ENCODE peak calls at places on chromosomes 1 and 21, in five cellular contexts. E is occipital lobe, I is HTR-8/SVneo, T is left ventricle myocardium inferior, F is NCI-H510A. P is an unnamed sample.
A peak's percentile ranks its signal among the peaks of the same experiment; 100 is the strongest.

GRCh38 chr1:94115900-94116436 is 5.0 kb downstream of the ABCA4 start:
- DNase-seq in E (no peak), T (no peak), F (no peak), I (no peak), P (no peak)

GRCh38 chr1:165036403-165036802 is 320.1 kb downstream of the LMX1A start:
- DNase-seq in F (no peak), E (no peak), I (no peak), T (no peak), P (no peak)

GRCh38 chr1:15451014-15451722 is 5.4 kb upstream of the CELA2A start:
- DNase-seq in I (no peak), E (no peak), T (no peak), F (no peak), P (no peak)

GRCh38 chr21:38773108-38774061 is 32.3 kb upstream of the ETS2 start:
- DNase-seq in E (no peak), T (no peak), F (no peak), I (peak; percentile 71), P (no peak)

GRCh38 chr1:172823534-172823933 is 164.6 kb downstream of the FASLG start:
- DNase-seq in I (no peak), E (no peak), T (no peak), F (no peak), P (no peak)

GRCh38 chr1:42385283-42385682 is 4.7 kb downstream of the RIMKLA start:
- DNase-seq in I (no peak), E (no peak), T (no peak), F (no peak), P (no peak)

GRCh38 chr1:71464016-71464415 is 383.2 kb upstream of the ZRANB2 start:
- DNase-seq in F (no peak), I (no peak), T (no peak), E (no peak), P (no peak)

GRCh38 chr21:42744520-42745445 is 91.4 kb downstream of the PDE9A start:
- DNase-seq in T (no peak), I (no peak), E (no peak), F (no peak), P (no peak)

GRCh38 chr1:150981177-150981804 is 801 bp upstream of the ANXA9 start:
- DNase-seq in I (no peak), F (peak; percentile 95), T (no peak), E (no peak), P (no peak)

GRCh38 chr1:169488157-169488556 is 2.4 kb upstream of the SLC19A2 start:
- DNase-seq in I (no peak), T (no peak), F (no peak), E (no peak), P (no peak)

GRCh38 chr1:186429017-186429416 is 31.9 kb downstream of the PDC start:
- DNase-seq in E (no peak), F (no peak), T (no peak), I (no peak), P (no peak)

GRCh38 chr1:114437812-114438211 is 73.2 kb downstream of the TRIM33 start:
- DNase-seq in T (no peak), E (no peak), I (no peak), F (no peak), P (no peak)

GRCh38 chr1:151993084-151993733 is 450 bp downstream of the S100A10 start:
- DNase-seq in T (peak; percentile 44), I (no peak), E (no peak), F (no peak), P (no peak)

GRCh38 chr1:236957235-236957634 is 47.0 kb downstream of the MT1HL1 start:
- DNase-seq in E (no peak), I (no peak), F (no peak), T (no peak), P (no peak)

GRCh38 chr1:7644906-7645750 is 126.0 kb upstream of the VAMP3 start:
- DNase-seq in I (no peak), F (peak; percentile 100), E (no peak), T (peak; percentile 67), P (peak; percentile 28)

GRCh38 chr1:233603366-233603927 is 10.5 kb upstream of the KCNK1 start:
- DNase-seq in I (no peak), F (no peak), E (no peak), T (no peak), P (no peak)

GRCh38 chr21:31310750-31311149 is 33.3 kb downstream of the TIAM1 start:
- DNase-seq in F (peak; percentile 67), E (no peak), I (no peak), T (no peak), P (no peak)

GRCh38 chr1:201751872-201752271 is 77.1 kb upstream of the IPO9 start:
- DNase-seq in I (no peak), E (no peak), T (no peak), F (no peak), P (no peak)

GRCh38 chr1:93841771-93842170 is 37.2 kb downstream of the DNTTIP2 start:
- DNase-seq in T (no peak), F (no peak), I (no peak), E (no peak), P (no peak)

GRCh38 chr1:234550341-234551031 is 59.5 kb downstream of the IRF2BP2 start:
- DNase-seq in F (no peak), I (no peak), E (peak; percentile 43), T (no peak), P (peak; percentile 93)

GRCh38 chr1:226631229-226632000 is 82.9 kb downstream of the STUM start:
- DNase-seq in F (no peak), E (no peak), I (no peak), T (no peak), P (no peak)

GRCh38 chr1:245154429-245155185 is at the start of gene KIF26B:
- DNase-seq in T (no peak), F (no peak), E (peak; percentile 43), I (peak; percentile 37), P (peak; percentile 26)

GRCh38 chr1:160459056-160459455 is 58.7 kb downstream of the VANGL2 start:
- DNase-seq in I (no peak), T (no peak), E (no peak), F (no peak), P (no peak)

GRCh38 chr21:20591294-20591693 is 406.9 kb upstream of the NCAM2 start:
- DNase-seq in I (no peak), E (no peak), F (no peak), T (no peak), P (no peak)

GRCh38 chr21:31293986-31294385 is 50.1 kb downstream of the TIAM1 start:
- DNase-seq in T (no peak), I (peak; percentile 82), F (no peak), E (no peak), P (peak; percentile 69)

GRCh38 chr1:246271516-246271915 is 235.6 kb downstream of the SMYD3 start:
- DNase-seq in F (no peak), I (no peak), E (no peak), T (no peak), P (no peak)

GRCh38 chr21:41858466-41859296 is 20.5 kb downstream of the PRDM15 start:
- DNase-seq in E (no peak), I (no peak), F (no peak), T (no peak), P (no peak)

GRCh38 chr1:152034654-152035405 is 2.0 kb downstream of the S100A11 start:
- DNase-seq in E (no peak), T (no peak), F (peak; percentile 27), I (peak; percentile 62), P (no peak)

GRCh38 chr21:37006521-37007291 is at the start of gene RIPPLY3:
- DNase-seq in E (no peak), T (no peak), I (no peak), F (peak; percentile 21), P (no peak)

GRCh38 chr1:203517426-203517974 is 23.5 kb downstream of the OPTC start:
- DNase-seq in F (no peak), T (no peak), I (no peak), E (no peak), P (no peak)

GRCh38 chr1:154689063-154689462 is 81.1 kb upstream of the ADAR start:
- DNase-seq in T (no peak), I (no peak), F (no peak), E (no peak), P (no peak)

GRCh38 chr1:168709896-168710305 is 19.1 kb downstream of the DPT start:
- DNase-seq in T (no peak), E (no peak), F (no peak), I (peak; percentile 59), P (no peak)

GRCh38 chr1:28123461-28123961 is 35.1 kb upstream of the EYA3 start:
- DNase-seq in T (no peak), I (no peak), E (no peak), F (no peak), P (peak; percentile 65)

GRCh38 chr1:233959971-233960710 is 55.7 kb downstream of the SLC35F3 start:
- DNase-seq in E (no peak), F (no peak), I (no peak), T (no peak), P (no peak)

GRCh38 chr1:153919879-153920852 is 2.6 kb downstream of the GATAD2B start:
- DNase-seq in E (no peak), T (no peak), I (peak; percentile 23), F (no peak), P (peak; percentile 34)

GRCh38 chr1:167599839-167600581 is 30.0 kb upstream of the RCSD1 start:
- DNase-seq in F (no peak), T (peak; percentile 33), I (peak; percentile 43), E (no peak), P (peak; percentile 47)

GRCh38 chr1:156961709-156962108 is 41.3 kb downstream of the LRRC71 start:
- DNase-seq in T (no peak), F (no peak), I (no peak), E (no peak), P (no peak)

GRCh38 chr1:27993241-27993640 is 33.5 kb downstream of the XKR8 start:
- DNase-seq in F (no peak), T (no peak), E (no peak), I (no peak), P (peak; percentile 54)

GRCh38 chr1:155136728-155137127 is 1.1 kb downstream of the SLC50A1 start:
- DNase-seq in T (no peak), F (no peak), I (no peak), E (no peak), P (no peak)

P was measured in Ammon's horn.